ENCODE peak calls at places on chromosomes 1 and 21, in four cellular contexts. C is adrenal gland, A is HFFc6, G is tibial nerve. K is an unnamed sample.

GRCh38 chr1:219298581-219299148 is 125.0 kb downstream of the LYPLAL1 start:
- DNase-seq in C (no peak), A (peak), G (no peak), K (no peak)

GRCh38 chr1:221829327-221830011 is 87.6 kb upstream of the DUSP10 start:
- DNase-seq in C (no peak), A (peak), G (no peak), K (peak)

GRCh38 chr1:169041371-169041770 is 65.1 kb upstream of the ATP1B1 start:
- DNase-seq in C (no peak), A (no peak), G (no peak), K (no peak)

GRCh38 chr1:187685338-187685737 is 856.6 kb downstream of the PLA2G4A start:
- DNase-seq in C (no peak), A (peak), G (no peak), K (no peak)

GRCh38 chr1:212612251-212612961 is 3.8 kb downstream of the ATF3 start:
- DNase-seq in C (no peak), A (peak), G (no peak), K (no peak)

GRCh38 chr1:44829506-44830384 is 13.3 kb downstream of the PTCH2 start:
- DNase-seq in C (no peak), A (no peak), G (no peak), K (no peak)

GRCh38 chr21:32733356-32733755 is 5.5 kb upstream of the SYNJ1 start:
- DNase-seq in C (no peak), A (no peak), G (no peak), K (no peak)

GRCh38 chr1:67889940-67890567 is 56.8 kb upstream of the GNG12 start:
- DNase-seq in C (no peak), A (peak), G (no peak), K (no peak)

GRCh38 chr1:6464514-6464836 is 1.5 kb downstream of the TNFRSF25 start:
- DNase-seq in C (no peak), A (no peak), G (no peak), K (no peak)

GRCh38 chr1:218433744-218434143 is 88.6 kb downstream of the TGFB2 start:
- DNase-seq in C (no peak), A (peak), G (no peak), K (no peak)

GRCh38 chr1:85087659-85088407 is 39.5 kb upstream of the MCOLN3 start:
- DNase-seq in C (no peak), A (no peak), G (no peak), K (no peak)

GRCh38 chr1:240701412-240701811 is 89.5 kb upstream of the GREM2 start:
- DNase-seq in C (no peak), A (peak), G (no peak), K (no peak)

GRCh38 chr1:197526736-197527371 is 248.4 kb downstream of the DENND1B start:
- DNase-seq in C (no peak), A (peak), G (no peak), K (no peak)

GRCh38 chr1:195458365-195458764 is 1149.9 kb downstream of the KCNT2 start:
- DNase-seq in C (no peak), A (no peak), G (no peak), K (no peak)

GRCh38 chr21:16942703-16943102 is 570.1 kb upstream of the CXADR start:
- DNase-seq in C (no peak), A (no peak), G (no peak), K (no peak)

GRCh38 chr1:51264470-51264869 is 28.4 kb downstream of the RNF11 start:
- DNase-seq in C (no peak), A (peak), G (no peak), K (no peak)

GRCh38 chr1:96772349-96772748 is 50.8 kb downstream of the PTBP2 start:
- DNase-seq in C (no peak), A (no peak), G (no peak), K (no peak)

GRCh38 chr1:184890539-184890973 is 83.8 kb downstream of the NIBAN1 start:
- DNase-seq in C (peak), A (peak), G (no peak), K (peak)

GRCh38 chr1:30908446-30908885 is at the start of gene SDC3:
- DNase-seq in C (no peak), A (no peak), G (no peak), K (no peak)

GRCh38 chr1:199002670-199003069 is 363.8 kb downstream of the PTPRC start:
- DNase-seq in C (no peak), A (no peak), G (no peak), K (no peak)

GRCh38 chr1:175884369-175884768 is 141.0 kb upstream of the TNR start:
- DNase-seq in C (no peak), A (no peak), G (no peak), K (no peak)

GRCh38 chr1:4561213-4561612 is 93.2 kb upstream of the AJAP1 start:
- DNase-seq in C (no peak), A (no peak), G (no peak), K (no peak)

GRCh38 chr1:91124989-91125417 is 103.2 kb upstream of the ZNF644 start:
- DNase-seq in C (no peak), A (no peak), G (no peak), K (peak)

GRCh38 chr1:92909321-92909720 is 51.9 kb downstream of the DIPK1A start:
- DNase-seq in C (no peak), A (peak), G (no peak), K (no peak)

GRCh38 chr1:7250176-7250575 is 464.9 kb downstream of the CAMTA1 start:
- DNase-seq in C (peak), A (peak), G (no peak), K (no peak)

GRCh38 chr1:18612088-18612487 is 18.6 kb upstream of the PAX7 start:
- DNase-seq in C (no peak), A (no peak), G (no peak), K (no peak)

GRCh38 chr1:54800041-54800898 is 853 bp downstream of the TTC22 start:
- DNase-seq in C (no peak), A (no peak), G (no peak), K (peak)

GRCh38 chr1:899636-900317 is 23.9 kb upstream of the SAMD11 start:
- DNase-seq in C (no peak), A (no peak), G (no peak), K (no peak)

GRCh38 chr1:235017719-235018118 is 110.9 kb downstream of the TOMM20 start:
- DNase-seq in C (no peak), A (no peak), G (no peak), K (no peak)
- TF ChIP-seq CTCF in C (no peak), A (no peak), G (no peak), K (no peak)

DNA sequence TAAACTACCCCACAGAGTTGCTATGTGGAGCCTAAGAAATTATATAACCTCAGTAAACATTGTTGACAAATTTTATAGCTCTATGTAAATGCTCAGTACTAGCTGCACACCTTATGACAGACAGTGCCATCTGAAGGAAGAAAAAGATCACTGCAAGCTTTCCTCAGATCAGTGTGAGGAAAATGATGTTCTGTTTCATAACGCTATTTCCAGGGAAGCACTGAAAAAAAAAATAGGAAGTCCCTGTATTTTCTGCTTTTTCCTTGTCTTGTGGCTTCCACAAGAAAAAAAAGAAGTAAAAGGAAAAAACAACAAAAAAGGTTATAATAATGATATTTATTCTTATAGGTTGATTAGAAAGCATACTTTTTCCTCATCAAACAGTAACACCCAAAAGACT is 23.2 kb downstream of the LYST start:
- DNase-seq in C (no peak), A (peak), G (no peak), K (no peak)
- TF ChIP-seq CTCF in C (peak), A (peak), G (peak), K (peak)

DNA sequence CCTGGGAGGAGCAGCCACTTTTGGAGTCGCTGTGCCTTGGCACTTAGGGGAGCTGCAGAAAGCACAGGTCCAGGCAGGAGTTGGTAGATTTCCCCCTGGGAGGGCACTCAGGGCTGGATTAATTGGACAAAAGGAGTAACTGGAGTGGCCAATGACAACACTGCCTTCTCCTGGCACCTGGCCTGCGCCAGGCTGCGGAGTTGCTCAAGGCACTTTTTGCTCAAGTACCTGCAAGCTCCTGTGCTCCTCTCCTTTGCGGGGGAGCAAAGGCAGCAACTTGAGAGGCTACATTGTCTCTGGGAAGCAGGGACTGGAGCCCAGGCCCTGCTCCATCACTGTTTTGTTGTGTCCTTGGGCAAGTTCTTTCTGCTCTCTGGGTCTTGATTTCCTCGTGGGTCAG is 18.2 kb upstream of the GRHL3 start:
- DNase-seq in C (no peak), A (no peak), G (no peak), K (no peak)
- TF ChIP-seq CTCF in C (no peak), A (no peak), G (no peak), K (no peak)

DNA sequence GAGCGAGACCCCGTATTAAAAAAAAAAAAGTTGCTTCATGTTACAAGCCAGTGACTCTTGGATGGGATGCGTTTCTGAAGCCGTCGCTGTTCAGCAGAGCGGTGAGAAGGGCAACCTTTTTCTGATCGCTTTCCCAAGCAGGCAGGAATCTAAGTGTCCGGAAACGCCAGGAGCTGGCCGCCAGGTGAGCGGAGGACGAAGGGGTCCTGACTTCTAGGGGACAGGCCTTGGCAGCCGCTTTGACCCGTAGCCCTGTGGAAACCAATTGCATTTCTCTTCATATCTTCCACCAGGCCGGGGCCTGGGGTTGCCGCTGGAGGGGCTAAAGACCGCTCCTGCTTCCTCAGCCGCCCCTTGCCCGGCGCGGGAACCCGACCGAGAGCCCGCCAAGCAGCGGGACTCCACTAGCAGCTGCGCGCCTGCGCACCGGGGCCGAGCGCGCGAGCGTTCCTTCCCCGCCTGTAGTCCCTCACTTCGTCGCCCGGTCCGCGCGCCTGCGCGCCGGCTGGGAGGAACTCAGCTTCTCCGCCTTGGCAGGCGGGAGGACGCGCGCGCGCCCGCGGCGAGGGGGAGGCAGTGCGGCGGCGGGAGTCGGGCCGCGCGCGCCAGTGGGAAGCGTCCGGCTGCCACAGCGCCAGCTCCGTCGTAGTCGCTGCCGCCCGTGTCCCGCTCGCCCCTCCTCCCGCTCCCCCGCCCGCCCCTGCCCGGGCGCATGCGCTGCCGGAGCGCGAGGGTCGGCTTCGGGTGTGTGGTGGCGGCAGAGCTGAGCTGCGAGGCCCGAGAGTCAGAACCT is at the start of gene SPEN:
- DNase-seq in C (peak), A (peak), G (peak), K (peak)
- TF ChIP-seq CTCF in C (peak), A (no peak), G (no peak), K (no peak)

GRCh38 chr1:88009916-88010315 is 674.2 kb upstream of the PKN2 start:
- DNase-seq in C (no peak), A (no peak), G (no peak), K (no peak)
- TF ChIP-seq CTCF in C (no peak), A (no peak), G (no peak), K (no peak)

GRCh38 chr1:22453181-22453580 is 1.5 kb downstream of the ZBTB40 start:
- DNase-seq in C (no peak), A (no peak), G (no peak), K (no peak)

GRCh38 chr1:22454476-22455056 is 2.9 kb downstream of the ZBTB40 start:
- DNase-seq in C (no peak), A (no peak), G (no peak), K (no peak)

GRCh38 chr1:22457836-22458235 is 6.2 kb downstream of the ZBTB40 start:
- DNase-seq in C (no peak), A (no peak), G (no peak), K (no peak)

GRCh38 chr1:22461100-22461499 is 9.4 kb downstream of the ZBTB40 start:
- DNase-seq in C (no peak), A (no peak), G (no peak), K (no peak)

GRCh38 chr1:22457356-22457755 is 5.7 kb downstream of the ZBTB40 start:
- DNase-seq in C (no peak), A (no peak), G (no peak), K (no peak)
- TF ChIP-seq CTCF in C (no peak), A (no peak), G (no peak), K (no peak)

GRCh38 chr1:116166011-116166571 is 54.9 kb downstream of the MAB21L3 start:
- DNase-seq in C (no peak), A (no peak), G (no peak), K (no peak)

GRCh38 chr1:116167625-116168276 is 56.6 kb downstream of the MAB21L3 start:
- DNase-seq in C (no peak), A (no peak), G (no peak), K (no peak)

GRCh38 chr1:116166655-116167054 is 55.5 kb downstream of the MAB21L3 start:
- DNase-seq in C (no peak), A (no peak), G (no peak), K (no peak)

GRCh38 chr1:116169898-116170297 is 58.7 kb downstream of the MAB21L3 start:
- DNase-seq in C (no peak), A (no peak), G (no peak), K (no peak)

DNA sequence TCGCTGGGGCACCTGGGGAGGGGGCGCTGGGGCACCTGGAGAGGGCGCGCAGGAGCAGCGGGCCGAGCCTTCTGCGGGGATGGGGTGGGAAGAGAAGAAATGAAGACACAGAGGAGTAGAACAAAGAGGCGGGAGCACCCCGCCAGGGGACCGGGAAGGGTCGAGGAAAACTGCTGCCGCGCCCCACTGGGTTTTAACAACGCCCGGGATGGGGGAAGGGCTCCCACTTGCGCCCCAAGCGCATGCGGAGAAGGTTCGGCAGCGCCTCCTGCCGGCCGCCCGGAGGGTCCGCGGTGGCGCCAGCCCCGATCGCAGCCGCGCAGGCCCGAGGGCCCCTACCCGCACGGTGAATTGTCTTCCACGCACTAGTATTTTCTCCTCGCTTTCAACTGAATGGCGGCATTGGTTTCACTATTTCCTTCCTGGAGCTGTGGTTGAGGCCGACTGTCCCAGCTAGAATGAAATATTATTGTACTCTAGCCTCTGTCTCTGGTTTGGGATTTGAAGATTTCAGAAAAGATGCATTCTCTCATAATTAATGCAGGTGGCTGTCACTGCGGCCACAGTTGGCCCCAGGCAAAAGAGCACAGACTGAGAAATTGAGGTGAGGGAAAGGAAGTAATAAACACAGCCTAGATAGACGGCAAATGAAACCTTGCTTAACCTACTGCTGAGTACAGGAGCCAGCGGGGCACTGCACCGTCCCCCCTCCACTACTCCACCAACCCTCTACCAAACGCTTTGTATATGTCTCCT is 57.3 kb downstream of the MAB21L3 start:
- DNase-seq in C (peak), A (peak), G (peak), K (peak)
- TF ChIP-seq CTCF in C (peak), A (peak), G (peak), K (peak)

GRCh38 chr1:8595332-8595731 is 222.1 kb downstream of the RERE start:
- DNase-seq in C (no peak), A (no peak), G (no peak), K (no peak)
- TF ChIP-seq CTCF in C (no peak), A (no peak), G (no peak), K (no peak)

GRCh38 chr1:154534263-154534844 is 24.1 kb downstream of the UBE2Q1 start:
- DNase-seq in C (no peak), A (no peak), G (no peak), K (no peak)
- TF ChIP-seq CTCF in C (no peak), A (peak), G (peak), K (no peak)

GRCh38 chr1:229252228-229252984 is 18.5 kb upstream of the RAB4A start:
- DNase-seq in C (no peak), A (no peak), G (no peak), K (no peak)

GRCh38 chr1:229248821-229249817 is 21.8 kb upstream of the RAB4A start:
- DNase-seq in C (no peak), A (no peak), G (no peak), K (no peak)

GRCh38 chr1:229247871-229248270 is 23.0 kb upstream of the RAB4A start:
- DNase-seq in C (no peak), A (no peak), G (no peak), K (no peak)

GRCh38 chr1:229251185-229251584 is 19.7 kb upstream of the RAB4A start:
- DNase-seq in C (no peak), A (no peak), G (no peak), K (no peak)

GRCh38 chr1:229249854-229250644 is 20.9 kb upstream of the RAB4A start:
- DNase-seq in C (no peak), A (no peak), G (no peak), K (no peak)
- TF ChIP-seq CTCF in C (no peak), A (no peak), G (no peak), K (no peak)

K was measured in natural killer cell.